ENCODE peak calls at places on chromosome 4, in nine cellular contexts. B is PC-3; P is CD8-positive, alpha-beta memory T cell; Q is heart left ventricle; S is transverse colon; R is tibial nerve; K is breast epithelium; F is osteoblast; C is heart right ventricle. O is an unnamed sample.
A peak's percentile ranks its signal among the peaks of the same experiment; 100 is the strongest.

GRCh38 chr4:177308125-177308524 is 1.5 kb upstream of the NEIL3 start:
- DNase-seq in B (peak; percentile 43), P (no peak), Q (no peak), S (no peak), R (no peak), K (no peak), F (peak; percentile 65), C (no peak), O (no peak)

GRCh38 chr4:43512253-43512652 is 619.7 kb downstream of the GRXCR1 start:
- DNase-seq in B (peak; percentile 80), P (no peak), Q (no peak), S (no peak), R (no peak), K (no peak), F (no peak), C (no peak), O (no peak)

GRCh38 chr4:74446193-74446868 is 1.4 kb downstream of the AREG start:
- DNase-seq in B (peak; percentile 72), P (no peak), Q (no peak), S (no peak), R (no peak), K (no peak), F (peak; percentile 46), C (no peak), O (no peak)

GRCh38 chr4:185773419-185773818 is 38.6 kb downstream of the SORBS2 start:
- DNase-seq in B (no peak), P (no peak), Q (peak; percentile 57), S (no peak), R (no peak), K (no peak), F (no peak), C (peak; percentile 46), O (peak; percentile 68)

GRCh38 chr4:158624889-158625478 is 46.7 kb downstream of the C4orf46 start:
- DNase-seq in B (peak; percentile 75), P (no peak), Q (no peak), S (no peak), R (no peak), K (no peak), F (peak; percentile 22), C (peak; percentile 19), O (peak; percentile 55)

GRCh38 chr4:114780205-114780604 is 181.6 kb downstream of the UGT8 start:
- DNase-seq in B (peak; percentile 36), P (no peak), Q (no peak), S (no peak), R (no peak), K (no peak), F (no peak), C (no peak), O (peak; percentile 63)

GRCh38 chr4:174749091-174749490 is 80.0 kb downstream of the GLRA3 start:
- DNase-seq in B (no peak), P (no peak), Q (no peak), S (no peak), R (no peak), K (no peak), F (no peak), C (no peak), O (no peak)

GRCh38 chr4:107050525-107051135 is 14.5 kb upstream of the DKK2 start:
- DNase-seq in B (peak; percentile 21), P (no peak), Q (no peak), S (no peak), R (no peak), K (no peak), F (peak; percentile 25), C (no peak), O (no peak)

GRCh38 chr4:116385583-116385982 is 699.8 kb downstream of the TRAM1L1 start:
- DNase-seq in B (no peak), P (no peak), Q (no peak), S (no peak), R (no peak), K (no peak), F (no peak), C (no peak), O (no peak)

GRCh38 chr4:733631-733980 is 28.0 kb downstream of the PCGF3 start:
- DNase-seq in B (no peak), P (no peak), Q (no peak), S (no peak), R (no peak), K (no peak), F (no peak), C (no peak), O (no peak)

GRCh38 chr4:32189130-32189529 is 1469.0 kb downstream of the PCDH7 start:
- DNase-seq in B (no peak), P (no peak), Q (no peak), S (no peak), R (no peak), K (no peak), F (no peak), C (no peak), O (no peak)

GRCh38 chr4:16269742-16270522 is 43.7 kb upstream of the TAPT1 start:
- DNase-seq in B (peak; percentile 76), P (no peak), Q (no peak), S (no peak), R (no peak), K (no peak), F (peak; percentile 87), C (no peak), O (no peak)

GRCh38 chr4:41437264-41437566 is 100.7 kb upstream of the LIMCH1 start:
- DNase-seq in B (no peak), P (no peak), Q (no peak), S (no peak), R (no peak), K (no peak), F (no peak), C (no peak), O (no peak)

GRCh38 chr4:151983854-151984253 is 223.0 kb upstream of the GATB start:
- DNase-seq in B (no peak), P (no peak), Q (no peak), S (no peak), R (no peak), K (no peak), F (no peak), C (no peak), O (no peak)

DNA sequence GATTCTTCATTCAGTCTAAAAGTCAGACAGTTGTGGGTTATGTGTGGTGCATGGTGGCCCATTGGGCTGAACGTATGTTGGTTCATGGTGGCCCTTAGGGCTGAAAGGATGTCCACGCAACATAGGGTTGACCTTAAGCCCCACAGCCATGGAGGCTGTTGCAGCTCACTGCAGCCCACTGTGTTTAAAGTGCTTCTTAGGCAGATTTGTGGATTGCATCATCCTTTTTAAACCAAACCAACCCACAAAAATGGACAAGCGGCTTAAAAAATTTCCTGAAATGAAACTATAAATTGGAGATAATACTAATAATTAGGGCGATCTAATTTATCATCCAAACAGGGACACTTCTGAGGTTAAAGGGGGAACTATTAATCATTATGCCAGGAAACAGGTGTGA is 219.0 kb upstream of the GATB start:
- DNase-seq in B (no peak), P (no peak), Q (no peak), S (no peak), R (no peak), K (no peak), F (peak; percentile 22), C (no peak), O (no peak)
- H3K9me3 ChIP-seq in B (peaks cover 17% of the 10 kb centered on the region), P (peaks cover 13% of the 10 kb centered on the region), Q (peaks cover 15% of the 10 kb centered on the region), S (peaks cover 6% of the 10 kb centered on the region), R (no peaks in the 10 kb centered on the region), K (no peaks in the 10 kb centered on the region), F (peaks cover 2% of the 10 kb centered on the region), C (no peaks in the 10 kb centered on the region), O (peaks cover 18% of the 10 kb centered on the region)

DNA sequence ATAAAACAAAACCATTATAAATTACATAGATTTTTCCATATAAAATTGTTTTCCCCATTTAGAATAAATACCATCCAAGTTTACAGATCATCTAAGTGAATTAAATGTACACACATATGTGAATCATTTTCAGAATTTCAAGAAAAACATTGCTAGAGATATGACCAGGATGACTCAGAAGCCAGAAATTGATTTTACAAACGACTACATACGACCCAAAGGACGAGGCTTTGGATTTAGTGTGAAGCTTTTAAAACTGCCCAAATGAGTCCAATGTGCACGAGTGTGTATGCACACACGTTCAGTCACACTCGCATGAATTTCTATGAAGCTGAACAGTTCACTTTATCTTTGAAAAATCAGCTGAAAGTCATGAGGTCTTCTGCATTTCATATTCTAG is 37.9 kb downstream of the MFAP3L start:
- DNase-seq in B (no peak), P (no peak), Q (no peak), S (no peak), R (no peak), K (no peak), F (no peak), C (no peak), O (no peak)
- H3K4me3 ChIP-seq in B (no peak overlapping the region), P (no peak overlapping the region), Q (no peak overlapping the region), S (no peak overlapping the region), R (no peak overlapping the region), K (no peak overlapping the region), F (no peak overlapping the region), C (no peak overlapping the region), O (no peak overlapping the region)

DNA sequence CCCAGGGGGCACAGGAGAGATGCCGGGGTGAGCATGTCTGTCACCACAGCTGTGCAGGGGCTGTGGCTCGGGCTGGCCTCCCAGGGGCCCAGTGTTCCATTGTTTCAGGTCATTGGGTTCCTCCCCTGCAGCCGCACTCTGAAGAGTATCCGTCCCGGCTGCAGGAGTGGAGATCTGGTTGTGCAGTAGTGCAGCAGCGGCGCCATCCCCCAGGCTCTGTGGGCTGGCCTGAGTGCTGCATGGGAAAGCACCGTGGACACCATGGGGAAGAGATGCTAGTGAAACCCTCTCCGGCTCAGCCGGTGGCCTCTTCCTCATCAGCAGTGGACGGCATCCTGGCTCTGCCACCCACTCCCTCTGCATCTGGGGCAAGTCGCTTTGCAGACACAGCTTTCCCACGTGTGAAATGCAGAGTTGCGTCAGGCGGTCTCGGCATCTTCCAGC is 29.2 kb downstream of the TBC1D14 start:
- DNase-seq in B (no peak), P (no peak), Q (peak; percentile 44), S (no peak), R (no peak), K (no peak), F (no peak), C (no peak), O (no peak)
- H3K4me1 ChIP-seq in B (peaks cover 15% of the 10 kb centered on the region), P (peaks cover 52% of the 10 kb centered on the region), Q (peaks cover 38% of the 10 kb centered on the region), S (peaks cover 29% of the 10 kb centered on the region), R (peaks cover 57% of the 10 kb centered on the region), K (peaks cover 9% of the 10 kb centered on the region), F (peaks cover 19% of the 10 kb centered on the region), C (no peaks in the 10 kb centered on the region), O (peaks cover 5% of the 10 kb centered on the region)

DNA sequence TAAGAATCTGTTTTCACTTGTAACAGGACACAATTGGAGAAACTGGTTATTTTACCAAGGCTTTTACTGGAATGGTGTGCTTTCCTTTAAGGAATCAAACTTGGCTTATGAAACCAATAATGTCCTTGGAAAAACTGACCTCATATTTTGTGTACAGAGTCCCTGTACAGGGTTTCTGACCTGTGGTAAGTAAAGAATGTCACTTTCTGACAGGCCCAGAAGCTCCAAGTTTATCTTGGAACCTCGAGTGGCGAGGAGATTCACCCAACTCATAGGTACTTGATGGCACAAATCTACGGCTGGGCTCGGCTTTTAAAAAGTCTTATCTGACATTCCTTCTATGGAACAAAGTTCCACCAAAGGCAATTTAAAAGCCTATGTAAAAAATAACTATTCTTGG is 17.0 kb downstream of the ASIC5 start:
- DNase-seq in B (no peak), P (no peak), Q (no peak), S (no peak), R (no peak), K (no peak), F (no peak), C (no peak), O (no peak)
- H3K9me3 ChIP-seq in B (no peaks in the 10 kb centered on the region), P (no peaks in the 10 kb centered on the region), Q (no peaks in the 10 kb centered on the region), S (no peaks in the 10 kb centered on the region), R (no peaks in the 10 kb centered on the region), K (no peaks in the 10 kb centered on the region), F (no peaks in the 10 kb centered on the region), C (no peaks in the 10 kb centered on the region), O (peaks cover 39% of the 10 kb centered on the region)

GRCh38 chr4:184281231-184282139 is 63.8 kb upstream of the ENPP6 start:
- DNase-seq in B (no peak), P (no peak), Q (no peak), S (peak; percentile 19), R (no peak), K (no peak), F (no peak), C (no peak), O (no peak)
- H3K4me3 ChIP-seq in B (no peak overlapping the region), P (no peak overlapping the region), Q (no peak overlapping the region), S (no peak overlapping the region), R (no peak overlapping the region), K (no peak overlapping the region), F (no peak overlapping the region), C (no peak overlapping the region), O (no peak overlapping the region)